ENCODE peak calls at places on chromosomes 6 and 20, in ten cellular contexts. One of them, this sample, is unnamed.

GRCh38 chr20:44614525-44614924 is 32.1 kb downstream of the PKIG start:
- DNase-seq in aorta: peak
- DNase-seq in body of pancreas: no peak
- DNase-seq in MM.1S: no peak
- DNase-seq in astrocyte of the spinal cord: no peak
- DNase-seq in left lung: no peak
- DNase-seq in small intestine: no peak
- DNase-seq in PC-9: no peak
- DNase-seq in A673: no peak
- DNase-seq in heart right ventricle: peak
- DNase-seq in this sample: no peak

GRCh38 chr20:31831771-31832306 is 12.7 kb downstream of the MYLK2 start:
- DNase-seq in aorta: no peak
- DNase-seq in body of pancreas: no peak
- DNase-seq in MM.1S: no peak
- DNase-seq in astrocyte of the spinal cord: no peak
- DNase-seq in left lung: no peak
- DNase-seq in small intestine: no peak
- DNase-seq in PC-9: no peak
- DNase-seq in A673: no peak
- DNase-seq in heart right ventricle: no peak
- DNase-seq in this sample: no peak

GRCh38 chr6:136738178-136739057 is 53.9 kb downstream of the MAP3K5 start:
- DNase-seq in aorta: no peak
- DNase-seq in body of pancreas: no peak
- DNase-seq in MM.1S: no peak
- DNase-seq in astrocyte of the spinal cord: no peak
- DNase-seq in left lung: no peak
- DNase-seq in small intestine: peak
- DNase-seq in PC-9: no peak
- DNase-seq in A673: no peak
- DNase-seq in heart right ventricle: peak
- DNase-seq in this sample: no peak

GRCh38 chr6:36386495-36387439 is 702 bp downstream of the ETV7 start:
- DNase-seq in aorta: peak
- DNase-seq in body of pancreas: peak
- DNase-seq in MM.1S: no peak
- DNase-seq in astrocyte of the spinal cord: peak
- DNase-seq in left lung: peak
- DNase-seq in small intestine: peak
- DNase-seq in PC-9: peak
- DNase-seq in A673: peak
- DNase-seq in heart right ventricle: peak
- DNase-seq in this sample: peak

GRCh38 chr6:19153270-19153980 is 683.7 kb upstream of the ID4 start:
- DNase-seq in aorta: no peak
- DNase-seq in body of pancreas: no peak
- DNase-seq in MM.1S: no peak
- DNase-seq in astrocyte of the spinal cord: peak
- DNase-seq in left lung: no peak
- DNase-seq in small intestine: no peak
- DNase-seq in PC-9: no peak
- DNase-seq in A673: no peak
- DNase-seq in heart right ventricle: no peak
- DNase-seq in this sample: no peak

GRCh38 chr6:34181903-34182302 is 36.0 kb upstream of the GRM4 start:
- DNase-seq in aorta: no peak
- DNase-seq in body of pancreas: no peak
- DNase-seq in MM.1S: no peak
- DNase-seq in astrocyte of the spinal cord: no peak
- DNase-seq in left lung: no peak
- DNase-seq in small intestine: no peak
- DNase-seq in PC-9: no peak
- DNase-seq in A673: no peak
- DNase-seq in heart right ventricle: no peak
- DNase-seq in this sample: no peak

GRCh38 chr6:43228951-43229802 is at the start of gene DNPH1:
- DNase-seq in aorta: peak
- DNase-seq in body of pancreas: peak
- DNase-seq in MM.1S: peak
- DNase-seq in astrocyte of the spinal cord: peak
- DNase-seq in left lung: peak
- DNase-seq in small intestine: peak
- DNase-seq in PC-9: peak
- DNase-seq in A673: peak
- DNase-seq in heart right ventricle: peak
- DNase-seq in this sample: peak

GRCh38 chr6:150417899-150418824 is 49.4 kb downstream of the IYD start:
- DNase-seq in aorta: no peak
- DNase-seq in body of pancreas: peak
- DNase-seq in MM.1S: peak
- DNase-seq in astrocyte of the spinal cord: peak
- DNase-seq in left lung: no peak
- DNase-seq in small intestine: peak
- DNase-seq in PC-9: no peak
- DNase-seq in A673: peak
- DNase-seq in heart right ventricle: peak
- DNase-seq in this sample: no peak

GRCh38 chr6:31574106-31575061 is 981 bp upstream of the TNF start:
- DNase-seq in aorta: no peak
- DNase-seq in body of pancreas: no peak
- DNase-seq in MM.1S: no peak
- DNase-seq in astrocyte of the spinal cord: no peak
- DNase-seq in left lung: no peak
- DNase-seq in small intestine: no peak
- DNase-seq in PC-9: no peak
- DNase-seq in A673: no peak
- DNase-seq in heart right ventricle: no peak
- DNase-seq in this sample: no peak
- H3K4me3 ChIP-seq in aorta: no peak
- H3K4me3 ChIP-seq in body of pancreas: no peak
- H3K4me3 ChIP-seq in MM.1S: no peak
- H3K4me3 ChIP-seq in astrocyte of the spinal cord: no peak
- H3K4me3 ChIP-seq in left lung: no peak
- H3K4me3 ChIP-seq in small intestine: no peak
- H3K4me3 ChIP-seq in PC-9: no peak
- H3K4me3 ChIP-seq in A673: no peak
- H3K4me3 ChIP-seq in heart right ventricle: no peak
- H3K4me3 ChIP-seq in this sample: no peak

GRCh38 chr6:157002795-157003194 is 225.6 kb downstream of the ARID1B start:
- DNase-seq in aorta: no peak
- DNase-seq in body of pancreas: no peak
- DNase-seq in MM.1S: no peak
- DNase-seq in astrocyte of the spinal cord: no peak
- DNase-seq in left lung: no peak
- DNase-seq in small intestine: no peak
- DNase-seq in PC-9: no peak
- DNase-seq in A673: no peak
- DNase-seq in heart right ventricle: no peak
- DNase-seq in this sample: no peak

GRCh38 chr6:156998824-156999330 is 221.7 kb downstream of the ARID1B start:
- DNase-seq in aorta: no peak
- DNase-seq in body of pancreas: no peak
- DNase-seq in MM.1S: no peak
- DNase-seq in astrocyte of the spinal cord: no peak
- DNase-seq in left lung: no peak
- DNase-seq in small intestine: no peak
- DNase-seq in PC-9: no peak
- DNase-seq in A673: no peak
- DNase-seq in heart right ventricle: no peak
- DNase-seq in this sample: no peak

GRCh38 chr6:157004530-157004929 is 227.4 kb downstream of the ARID1B start:
- DNase-seq in aorta: no peak
- DNase-seq in body of pancreas: no peak
- DNase-seq in MM.1S: no peak
- DNase-seq in astrocyte of the spinal cord: no peak
- DNase-seq in left lung: no peak
- DNase-seq in small intestine: no peak
- DNase-seq in PC-9: no peak
- DNase-seq in A673: no peak
- DNase-seq in heart right ventricle: no peak
- DNase-seq in this sample: no peak

GRCh38 chr6:156999762-157000161 is 222.6 kb downstream of the ARID1B start:
- DNase-seq in aorta: no peak
- DNase-seq in body of pancreas: no peak
- DNase-seq in MM.1S: no peak
- DNase-seq in astrocyte of the spinal cord: no peak
- DNase-seq in left lung: no peak
- DNase-seq in small intestine: no peak
- DNase-seq in PC-9: no peak
- DNase-seq in A673: no peak
- DNase-seq in heart right ventricle: no peak
- DNase-seq in this sample: no peak

DNA sequence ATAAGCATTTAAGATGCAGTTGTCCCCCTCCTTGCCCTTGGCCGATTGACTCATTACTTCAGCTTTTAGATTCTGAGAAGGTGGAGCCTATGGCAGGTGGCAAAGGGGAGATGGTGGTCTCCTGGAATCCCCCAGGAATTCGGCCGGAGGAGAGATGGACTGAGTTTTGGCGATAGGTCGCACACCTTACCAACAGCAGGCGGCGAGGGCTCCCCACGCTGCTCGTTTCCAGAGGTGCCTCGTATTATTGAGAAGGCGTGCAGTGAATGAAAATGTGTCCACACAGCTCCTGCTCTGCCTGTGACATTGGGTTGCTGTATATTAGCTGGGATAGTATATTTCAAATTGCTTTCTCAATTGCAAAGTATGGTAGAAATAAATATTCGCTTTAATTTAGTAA is 224.5 kb downstream of the ARID1B start:
- DNase-seq in aorta: no peak
- DNase-seq in body of pancreas: no peak
- DNase-seq in MM.1S: no peak
- DNase-seq in astrocyte of the spinal cord: no peak
- DNase-seq in left lung: no peak
- DNase-seq in small intestine: no peak
- DNase-seq in PC-9: no peak
- DNase-seq in A673: no peak
- DNase-seq in heart right ventricle: no peak
- DNase-seq in this sample: no peak
- H3K4me3 ChIP-seq in aorta: no peak
- H3K4me3 ChIP-seq in body of pancreas: no peak
- H3K4me3 ChIP-seq in MM.1S: no peak
- H3K4me3 ChIP-seq in astrocyte of the spinal cord: no peak
- H3K4me3 ChIP-seq in left lung: no peak
- H3K4me3 ChIP-seq in small intestine: no peak
- H3K4me3 ChIP-seq in PC-9: no peak
- H3K4me3 ChIP-seq in A673: no peak
- H3K4me3 ChIP-seq in heart right ventricle: no peak
- H3K4me3 ChIP-seq in this sample: no peak

GRCh38 chr6:75604294-75604693 is 2.6 kb downstream of the SENP6 start:
- DNase-seq in aorta: no peak
- DNase-seq in body of pancreas: no peak
- DNase-seq in MM.1S: no peak
- DNase-seq in astrocyte of the spinal cord: no peak
- DNase-seq in left lung: no peak
- DNase-seq in small intestine: no peak
- DNase-seq in PC-9: no peak
- DNase-seq in A673: no peak
- DNase-seq in heart right ventricle: no peak
- DNase-seq in this sample: no peak
- H3K4me3 ChIP-seq in aorta: peak
- H3K4me3 ChIP-seq in body of pancreas: no peak
- H3K4me3 ChIP-seq in MM.1S: no peak
- H3K4me3 ChIP-seq in astrocyte of the spinal cord: peak
- H3K4me3 ChIP-seq in left lung: peak
- H3K4me3 ChIP-seq in small intestine: no peak
- H3K4me3 ChIP-seq in PC-9: peak
- H3K4me3 ChIP-seq in A673: peak
- H3K4me3 ChIP-seq in heart right ventricle: no peak
- H3K4me3 ChIP-seq in this sample: peak

DNA sequence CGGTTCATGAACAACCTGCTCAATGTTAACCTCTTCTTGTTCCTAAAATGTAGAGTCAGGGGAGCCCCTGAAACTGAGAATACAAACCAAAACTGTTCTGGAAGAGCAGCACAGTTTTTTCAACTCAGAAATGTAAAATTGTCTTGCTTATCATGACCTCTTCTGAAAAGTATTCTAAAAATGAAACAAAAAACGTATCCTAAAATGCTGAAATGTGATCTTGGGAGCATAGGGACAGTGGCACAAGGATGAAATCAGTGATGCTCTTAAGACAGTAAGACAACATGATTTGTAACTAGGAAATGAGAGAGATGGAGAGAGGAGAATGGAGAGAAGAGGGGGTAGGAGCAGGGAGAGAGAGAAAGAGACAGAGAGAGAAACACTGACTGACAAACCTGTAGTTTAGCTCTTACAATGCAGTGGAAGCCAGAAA is 27.5 kb downstream of the NCOA7 start:
- DNase-seq in aorta: no peak
- DNase-seq in body of pancreas: no peak
- DNase-seq in MM.1S: peak
- DNase-seq in astrocyte of the spinal cord: no peak
- DNase-seq in left lung: no peak
- DNase-seq in small intestine: no peak
- DNase-seq in PC-9: no peak
- DNase-seq in A673: no peak
- DNase-seq in heart right ventricle: no peak
- DNase-seq in this sample: no peak
- H3K4me3 ChIP-seq in aorta: no peak
- H3K4me3 ChIP-seq in body of pancreas: no peak
- H3K4me3 ChIP-seq in MM.1S: peak
- H3K4me3 ChIP-seq in astrocyte of the spinal cord: no peak
- H3K4me3 ChIP-seq in left lung: no peak
- H3K4me3 ChIP-seq in small intestine: no peak
- H3K4me3 ChIP-seq in PC-9: peak
- H3K4me3 ChIP-seq in A673: no peak
- H3K4me3 ChIP-seq in heart right ventricle: no peak
- H3K4me3 ChIP-seq in this sample: no peak

GRCh38 chr6:7112741-7113313 is 5.1 kb downstream of the RREB1 start:
- DNase-seq in aorta: no peak
- DNase-seq in body of pancreas: peak
- DNase-seq in MM.1S: no peak
- DNase-seq in astrocyte of the spinal cord: no peak
- DNase-seq in left lung: no peak
- DNase-seq in small intestine: peak
- DNase-seq in PC-9: peak
- DNase-seq in A673: no peak
- DNase-seq in heart right ventricle: no peak
- DNase-seq in this sample: no peak
- H3K4me3 ChIP-seq in aorta: no peak
- H3K4me3 ChIP-seq in body of pancreas: no peak
- H3K4me3 ChIP-seq in MM.1S: no peak
- H3K4me3 ChIP-seq in astrocyte of the spinal cord: no peak
- H3K4me3 ChIP-seq in left lung: no peak
- H3K4me3 ChIP-seq in small intestine: no peak
- H3K4me3 ChIP-seq in PC-9: peak
- H3K4me3 ChIP-seq in A673: peak
- H3K4me3 ChIP-seq in heart right ventricle: no peak
- H3K4me3 ChIP-seq in this sample: no peak